ENCODE peak calls at places on chromosome 21, in four cellular contexts. J is K562, M is HCT116, N is GM12891. S is an unnamed sample.

GRCh38 chr21:8989883-8990325 is 1531.5 kb upstream of the TPTE start:
- DNase-seq in J (peak; percentile 27), N (no peak), M (no peak), S (no peak)

GRCh38 chr21:45301521-45302081 is 13.9 kb upstream of the POFUT2 start:
- DNase-seq in N (no peak), M (no peak), J (no peak), S (no peak)

GRCh38 chr21:16420086-16420724 is 690.4 kb downstream of the USP25 start:
- DNase-seq in N (no peak), M (no peak), J (no peak), S (no peak)

GRCh38 chr21:43740497-43741156 is 21.7 kb downstream of the PDXK start:
- DNase-seq in J (no peak), M (no peak), N (no peak), S (peak; percentile 69)

GRCh38 chr21:45919593-45919992 is 62.0 kb upstream of the COL6A1 start:
- DNase-seq in M (no peak), J (no peak), N (no peak), S (no peak)

GRCh38 chr21:38987551-38988210 is 182.0 kb downstream of the ETS2 start:
- DNase-seq in M (no peak), N (no peak), J (no peak), S (no peak)

GRCh38 chr21:46048926-46049889 is 48.7 kb upstream of the COL6A2 start:
- DNase-seq in N (no peak), M (no peak), J (no peak), S (no peak)

GRCh38 chr21:17542371-17542992 is 29.6 kb downstream of the CXADR start:
- DNase-seq in J (no peak), N (no peak), M (no peak), S (no peak)

GRCh38 chr21:38679531-38679930 is 126.2 kb upstream of the ETS2 start:
- DNase-seq in J (no peak), N (no peak), M (no peak), S (no peak)

GRCh38 chr21:16535100-16535418 is 805.3 kb downstream of the USP25 start:
- DNase-seq in M (no peak), J (no peak), N (no peak), S (no peak)

GRCh38 chr21:14259669-14260458 is 43.9 kb downstream of the RBM11 start:
- DNase-seq in N (no peak), M (peak; percentile 10), J (peak; percentile 26), S (no peak)

GRCh38 chr21:45874716-45875415 is 106.7 kb upstream of the COL6A1 start:
- DNase-seq in J (no peak), N (no peak), M (no peak), S (no peak)

GRCh38 chr21:45363921-45364463 is 41.0 kb upstream of the COL18A1 start:
- DNase-seq in N (peak; percentile 64), J (peak; percentile 75), M (peak; percentile 94), S (no peak)

GRCh38 chr21:44294391-44295162 is 5.3 kb upstream of the PFKL start:
- DNase-seq in N (no peak), J (no peak), M (no peak), S (no peak)

GRCh38 chr21:33033961-33034413 is 8.3 kb downstream of the OLIG2 start:
- DNase-seq in N (no peak), J (no peak), M (no peak), S (peak; percentile 49)

GRCh38 chr21:18801468-18801867 is 397.9 kb upstream of the TMPRSS15 start:
- DNase-seq in J (no peak), M (no peak), N (no peak), S (no peak)

GRCh38 chr21:22575165-22575584 is 1577.0 kb downstream of the NCAM2 start:
- DNase-seq in M (no peak), J (peak; percentile 5), N (no peak), S (peak; percentile 49)

GRCh38 chr21:43279578-43279894 is 110.7 kb downstream of the CRYAA start:
- DNase-seq in M (no peak), J (no peak), N (no peak), S (no peak)

GRCh38 chr21:39353295-39353694 is 4.4 kb upstream of the HMGN1 start:
- DNase-seq in J (no peak), M (no peak), N (no peak), S (no peak)

GRCh38 chr21:16037386-16037785 is 307.6 kb downstream of the USP25 start:
- DNase-seq in J (no peak), N (no peak), M (no peak), S (no peak)

GRCh38 chr21:45788198-45788597 is 144.7 kb downstream of the PCBP3 start:
- DNase-seq in J (no peak), M (no peak), N (no peak), S (no peak)

GRCh38 chr21:33374080-33374873 is 28.9 kb upstream of the IFNGR2 start:
- DNase-seq in N (no peak), M (peak; percentile 53), J (no peak), S (no peak)

GRCh38 chr21:19941626-19942025 is 1056.6 kb upstream of the NCAM2 start:
- DNase-seq in M (no peak), J (no peak), N (no peak), S (no peak)

GRCh38 chr21:34592120-34592561 is 22.8 kb downstream of the RCAN1 start:
- DNase-seq in M (no peak), J (peak; percentile 30), N (no peak), S (no peak)

GRCh38 chr21:34593954-34594531 is 20.9 kb downstream of the RCAN1 start:
- DNase-seq in J (no peak), M (no peak), N (no peak), S (peak; percentile 8)

GRCh38 chr21:34593423-34593822 is 21.5 kb downstream of the RCAN1 start:
- DNase-seq in N (no peak), M (no peak), J (no peak), S (no peak)

GRCh38 chr21:34594566-34595234 is 20.2 kb downstream of the RCAN1 start:
- DNase-seq in J (no peak), N (no peak), M (no peak), S (no peak)

GRCh38 chr21:34592573-34592972 is 22.3 kb downstream of the RCAN1 start:
- DNase-seq in J (no peak), M (no peak), N (no peak), S (no peak)
- TF ChIP-seq POLR2A in J (no peak), M (no peak), N (no peak), S (no peak)

DNA sequence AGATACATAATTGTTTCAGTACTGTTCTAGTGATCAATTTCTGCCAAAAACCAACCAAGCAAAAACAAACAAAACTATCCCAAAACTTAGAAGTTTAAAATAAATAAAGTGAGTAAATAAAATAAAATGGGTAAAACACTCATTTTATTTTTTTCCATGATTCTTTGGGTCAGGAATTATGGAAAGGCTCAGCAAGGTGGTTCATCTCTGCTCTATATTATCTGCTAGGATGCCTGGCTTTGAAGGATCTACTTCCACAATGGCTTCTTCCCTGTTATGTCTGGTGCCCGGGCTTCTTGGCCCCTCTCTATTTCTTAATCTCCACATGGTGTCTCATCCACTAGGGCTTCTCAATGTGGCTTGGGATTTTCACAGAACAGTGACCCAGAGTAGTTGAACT is 29.1 kb upstream of the ADAMTS1 start:
- DNase-seq in J (no peak), M (no peak), N (no peak), S (no peak)
- TF ChIP-seq POLR2AphosphoS5 in J (no peak), M (no peak), N (no peak), S (no peak)

GRCh38 chr21:34702341-34702807 is 33.6 kb downstream of the CLIC6 start:
- DNase-seq in J (no peak), N (no peak), M (no peak), S (no peak)
- TF ChIP-seq POLR2A in J (no peak), N (no peak), M (no peak), S (no peak)

GRCh38 chr21:26124421-26124833 is 46.1 kb downstream of the APP start:
- DNase-seq in N (no peak), J (no peak), M (no peak), S (no peak)
- TF ChIP-seq POLR2AphosphoS5 in N (no peak), J (no peak), M (no peak), S (no peak)

GRCh38 chr21:29311802-29312201 is 13.1 kb downstream of the BACH1 start:
- DNase-seq in M (no peak), N (no peak), J (no peak), S (no peak)
- TF ChIP-seq POLR2A in M (no peak), N (peak; percentile 13), J (no peak), S (no peak)

GRCh38 chr21:37338671-37339526 is 27.7 kb upstream of the DYRK1A start:
- DNase-seq in J (peak; percentile 71), N (no peak), M (peak; percentile 61), S (no peak)
- TF ChIP-seq POLR2AphosphoS5 in J (no peak), N (no peak), M (no peak), S (no peak)

GRCh38 chr21:42218836-42219605 is at the start of gene ABCG1:
- DNase-seq in J (peak; percentile 47), N (no peak), M (no peak), S (no peak)
- TF ChIP-seq POLR2A in J (no peak), N (no peak), M (no peak), S (no peak)